ENCODE peak calls at places on chromosomes 3 and 15, in four cellular contexts. M is body of pancreas, S is IMR-90, H is heart left ventricle. A is an unnamed sample.

GRCh38 chr3:151795276-151795675 is 18.6 kb upstream of the AADAC start:
- DNase-seq in M (no peak), S (peak; percentile 81), H (no peak), A (no peak)

GRCh38 chr15:87952736-87953135 is 303.8 kb downstream of the NTRK3 start:
- DNase-seq in M (no peak), S (no peak), H (no peak), A (no peak)

GRCh38 chr15:26910715-26911114 is 43.9 kb downstream of the GABRA5 start:
- DNase-seq in M (no peak), S (no peak), H (no peak), A (no peak)

GRCh38 chr15:67196672-67197363 is 57.6 kb downstream of the AAGAB start:
- DNase-seq in M (no peak), S (peak; percentile 93), H (no peak), A (no peak)

GRCh38 chr3:32421991-32422859 is 30.6 kb downstream of the CMTM7 start:
- DNase-seq in M (peak; percentile 97), S (peak; percentile 73), H (peak; percentile 91), A (peak; percentile 77)

GRCh38 chr3:124926426-124927116 is 8.0 kb downstream of the MUC13 start:
- DNase-seq in M (no peak), S (peak; percentile 36), H (no peak), A (no peak)

GRCh38 chr15:100114100-100114499 is 227.7 kb downstream of the ADAMTS17 start:
- DNase-seq in M (peak; percentile 74), S (peak; percentile 92), H (peak; percentile 89), A (no peak)

GRCh38 chr15:98740295-98740694 is 92.0 kb downstream of the IGF1R start:
- DNase-seq in M (no peak), S (no peak), H (no peak), A (no peak)

GRCh38 chr3:138781012-138781470 is 53.7 kb downstream of the PIK3CB start:
- DNase-seq in M (peak; percentile 44), S (no peak), H (no peak), A (no peak)

GRCh38 chr3:172249039-172249438 is 199.2 kb downstream of the GHSR start:
- DNase-seq in M (no peak), S (peak; percentile 84), H (no peak), A (no peak)

GRCh38 chr15:73760330-73760729 is 7.2 kb upstream of the INSYN1 start:
- DNase-seq in M (no peak), S (no peak), H (no peak), A (no peak)

GRCh38 chr15:73765778-73766177 is 12.6 kb upstream of the INSYN1 start:
- DNase-seq in M (no peak), S (no peak), H (no peak), A (no peak)

GRCh38 chr15:73760777-73761329 is 7.7 kb upstream of the INSYN1 start:
- DNase-seq in M (no peak), S (no peak), H (no peak), A (no peak)

GRCh38 chr15:73766598-73766997 is 13.4 kb upstream of the INSYN1 start:
- DNase-seq in M (no peak), S (no peak), H (no peak), A (no peak)

GRCh38 chr15:73763893-73764292 is 10.7 kb upstream of the INSYN1 start:
- DNase-seq in M (no peak), S (no peak), H (peak; percentile 56), A (no peak)
- H3K4me1 ChIP-seq in M (no peaks in the 10 kb centered on the region), S (no peaks in the 10 kb centered on the region), H (peaks cover 5% of the 10 kb centered on the region), A (no peaks in the 10 kb centered on the region)

GRCh38 chr3:143083781-143084180 is 35.8 kb upstream of the CHST2 start:
- DNase-seq in M (no peak), S (no peak), H (no peak), A (no peak)

GRCh38 chr3:143088835-143089234 is 30.7 kb upstream of the CHST2 start:
- DNase-seq in M (no peak), S (no peak), H (no peak), A (no peak)

GRCh38 chr3:143081844-143082778 is 37.5 kb upstream of the CHST2 start:
- DNase-seq in M (no peak), S (no peak), H (no peak), A (no peak)

GRCh38 chr3:143081365-143081764 is 38.2 kb upstream of the CHST2 start:
- DNase-seq in M (no peak), S (no peak), H (no peak), A (no peak)

GRCh38 chr3:143084856-143085731 is 34.5 kb upstream of the CHST2 start:
- DNase-seq in M (peak; percentile 13), S (peak; percentile 47), H (no peak), A (no peak)
- TF ChIP-seq POLR2A in M (no peak), S (no peak), H (no peak), A (no peak)

DNA sequence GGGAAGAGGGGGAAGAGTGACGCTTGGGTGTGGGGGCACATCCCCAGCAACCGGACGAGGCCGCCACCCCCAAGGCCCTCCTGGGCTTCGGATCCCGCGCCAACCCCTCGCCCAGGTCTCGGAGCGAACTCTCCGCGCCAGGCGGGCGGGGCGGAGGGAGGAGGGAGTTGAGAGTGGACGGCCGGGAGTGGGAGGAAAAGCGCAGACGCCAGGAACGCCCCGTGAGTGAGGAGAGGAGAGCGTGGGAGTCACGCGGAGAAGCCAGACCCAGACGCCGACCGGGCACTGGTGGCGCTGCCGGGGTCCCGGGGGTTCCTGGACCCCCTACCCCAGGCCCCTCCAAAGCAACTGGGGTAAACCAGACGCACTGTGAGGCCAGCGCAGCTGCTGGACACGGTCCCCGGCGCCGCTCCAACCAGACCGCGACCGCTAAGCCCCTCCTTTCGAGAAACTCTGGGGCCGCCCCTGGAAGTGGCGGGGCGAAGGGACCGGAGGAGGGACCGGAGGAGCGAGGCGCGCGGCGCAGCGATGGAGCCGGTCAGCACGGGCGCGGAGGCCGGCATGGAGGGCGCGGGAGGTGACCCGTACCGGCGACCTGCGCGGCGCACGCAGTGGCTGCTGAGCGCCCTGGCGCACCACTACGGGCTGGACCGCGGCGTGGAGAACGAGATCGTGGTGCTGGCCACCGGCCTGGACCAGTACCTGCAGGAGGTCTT is at the start of gene EFCC1:
- DNase-seq in M (peak; percentile 49), S (no peak), H (peak; percentile 87), A (peak; percentile 37)
- H3K4me3 ChIP-seq in M (no peak within 1 kb of the TSS), S (peak within 1 kb of the TSS; percentile 29), H (peak within 1 kb of the TSS; percentile 56), A (peak within 1 kb of the TSS; percentile 64)

GRCh38 chr15:51848811-51849210 is 19.4 kb downstream of the TMOD3 start:
- DNase-seq in M (no peak), S (no peak), H (no peak), A (no peak)
- H3K4me1 ChIP-seq in M (peaks cover 42% of the 10 kb centered on the region), S (peaks cover 20% of the 10 kb centered on the region), H (peaks cover 14% of the 10 kb centered on the region), A (peaks cover 53% of the 10 kb centered on the region)

A was measured in gastrocnemius medialis.